ENCODE peak calls at places on chromosomes 13 and 19, in eight cellular contexts. One of them, this sample, is unnamed.

GRCh38 chr19:17243854-17244617 is 1.7 kb downstream of the NR2F6 start:
- DNase-seq in colonic mucosa: peak; percentile 76
- DNase-seq in K562: peak; percentile 48
- DNase-seq in endodermal cell: peak; percentile 85
- DNase-seq in PC-3: peak; percentile 42
- DNase-seq in MM.1S: no peak
- DNase-seq in astrocyte: no peak
- DNase-seq in HCT116: no peak
- DNase-seq in this sample: peak; percentile 76

GRCh38 chr19:40702337-40703012 is 12.0 kb upstream of the NUMBL start:
- DNase-seq in colonic mucosa: no peak
- DNase-seq in K562: peak; percentile 81
- DNase-seq in endodermal cell: peak; percentile 92
- DNase-seq in PC-3: peak; percentile 29
- DNase-seq in MM.1S: no peak
- DNase-seq in astrocyte: no peak
- DNase-seq in HCT116: no peak
- DNase-seq in this sample: peak; percentile 70

GRCh38 chr19:34480971-34481821 is at the start of gene WTIP:
- DNase-seq in colonic mucosa: peak; percentile 39
- DNase-seq in K562: no peak
- DNase-seq in endodermal cell: peak; percentile 94
- DNase-seq in PC-3: peak; percentile 32
- DNase-seq in MM.1S: no peak
- DNase-seq in astrocyte: peak; percentile 89
- DNase-seq in HCT116: peak; percentile 18
- DNase-seq in this sample: peak; percentile 97

GRCh38 chr19:3210347-3211017 is 14.0 kb upstream of the CELF5 start:
- DNase-seq in colonic mucosa: peak; percentile 68
- DNase-seq in K562: peak; percentile 68
- DNase-seq in endodermal cell: peak; percentile 92
- DNase-seq in PC-3: peak; percentile 35
- DNase-seq in MM.1S: peak; percentile 40
- DNase-seq in astrocyte: no peak
- DNase-seq in HCT116: peak; percentile 4
- DNase-seq in this sample: peak; percentile 61

GRCh38 chr13:85509512-85509911 is 289.7 kb downstream of the SLITRK6 start:
- DNase-seq in colonic mucosa: no peak
- DNase-seq in K562: no peak
- DNase-seq in endodermal cell: no peak
- DNase-seq in PC-3: peak; percentile 69
- DNase-seq in MM.1S: no peak
- DNase-seq in astrocyte: peak; percentile 39
- DNase-seq in HCT116: no peak
- DNase-seq in this sample: no peak

GRCh38 chr19:41695745-41696144 is 7.7 kb upstream of the CEACAM7 start:
- DNase-seq in colonic mucosa: peak; percentile 16
- DNase-seq in K562: no peak
- DNase-seq in endodermal cell: peak; percentile 36
- DNase-seq in PC-3: no peak
- DNase-seq in MM.1S: no peak
- DNase-seq in astrocyte: no peak
- DNase-seq in HCT116: no peak
- DNase-seq in this sample: no peak

GRCh38 chr19:38989066-38989605 is 13.6 kb upstream of the FBXO17 start:
- DNase-seq in colonic mucosa: no peak
- DNase-seq in K562: no peak
- DNase-seq in endodermal cell: peak; percentile 75
- DNase-seq in PC-3: peak; percentile 7
- DNase-seq in MM.1S: no peak
- DNase-seq in astrocyte: peak; percentile 20
- DNase-seq in HCT116: no peak
- DNase-seq in this sample: peak; percentile 84

GRCh38 chr13:114143806-114144605 is 11.6 kb upstream of the RASA3 start:
- DNase-seq in colonic mucosa: no peak
- DNase-seq in K562: peak; percentile 58
- DNase-seq in endodermal cell: peak; percentile 85
- DNase-seq in PC-3: no peak
- DNase-seq in MM.1S: no peak
- DNase-seq in astrocyte: no peak
- DNase-seq in HCT116: peak; percentile 63
- DNase-seq in this sample: peak; percentile 76

GRCh38 chr13:23644527-23644926 is 74.3 kb downstream of the TNFRSF19 start:
- DNase-seq in colonic mucosa: no peak
- DNase-seq in K562: no peak
- DNase-seq in endodermal cell: no peak
- DNase-seq in PC-3: no peak
- DNase-seq in MM.1S: no peak
- DNase-seq in astrocyte: peak; percentile 89
- DNase-seq in HCT116: no peak
- DNase-seq in this sample: no peak

GRCh38 chr19:53980553-53981407 is 10.7 kb upstream of the CACNG6 start:
- DNase-seq in colonic mucosa: peak; percentile 35
- DNase-seq in K562: peak; percentile 43
- DNase-seq in endodermal cell: peak; percentile 94
- DNase-seq in PC-3: peak; percentile 94
- DNase-seq in MM.1S: no peak
- DNase-seq in astrocyte: peak; percentile 54
- DNase-seq in HCT116: peak; percentile 86
- DNase-seq in this sample: peak; percentile 78

GRCh38 chr19:35292986-35293732 is 1.2 kb downstream of the MAG start:
- DNase-seq in colonic mucosa: no peak
- DNase-seq in K562: no peak
- DNase-seq in endodermal cell: peak; percentile 59
- DNase-seq in PC-3: no peak
- DNase-seq in MM.1S: no peak
- DNase-seq in astrocyte: no peak
- DNase-seq in HCT116: no peak
- DNase-seq in this sample: no peak

GRCh38 chr13:48994731-48995130 is 19.0 kb downstream of the FNDC3A start:
- DNase-seq in colonic mucosa: no peak
- DNase-seq in K562: no peak
- DNase-seq in endodermal cell: no peak
- DNase-seq in PC-3: no peak
- DNase-seq in MM.1S: no peak
- DNase-seq in astrocyte: peak; percentile 58
- DNase-seq in HCT116: no peak
- DNase-seq in this sample: no peak

GRCh38 chr19:4429266-4430200 is 27.1 kb downstream of the CHAF1A start:
- DNase-seq in colonic mucosa: no peak
- DNase-seq in K562: no peak
- DNase-seq in endodermal cell: no peak
- DNase-seq in PC-3: no peak
- DNase-seq in MM.1S: no peak
- DNase-seq in astrocyte: no peak
- DNase-seq in HCT116: no peak
- DNase-seq in this sample: no peak

GRCh38 chr19:35897706-35898451 is 2.5 kb downstream of the NFKBID start:
- DNase-seq in colonic mucosa: no peak
- DNase-seq in K562: no peak
- DNase-seq in endodermal cell: no peak
- DNase-seq in PC-3: no peak
- DNase-seq in MM.1S: no peak
- DNase-seq in astrocyte: no peak
- DNase-seq in HCT116: no peak
- DNase-seq in this sample: no peak

GRCh38 chr19:8085606-8086464 is 33.3 kb downstream of the CCL25 start:
- DNase-seq in colonic mucosa: peak; percentile 22
- DNase-seq in K562: peak; percentile 91
- DNase-seq in endodermal cell: peak; percentile 49
- DNase-seq in PC-3: peak; percentile 77
- DNase-seq in MM.1S: no peak
- DNase-seq in astrocyte: no peak
- DNase-seq in HCT116: no peak
- DNase-seq in this sample: peak; percentile 44

GRCh38 chr19:6674868-6675305 is 4.9 kb upstream of the TNFSF14 start:
- DNase-seq in colonic mucosa: peak; percentile 64
- DNase-seq in K562: peak; percentile 89
- DNase-seq in endodermal cell: peak; percentile 87
- DNase-seq in PC-3: peak; percentile 87
- DNase-seq in MM.1S: peak; percentile 97
- DNase-seq in astrocyte: peak; percentile 70
- DNase-seq in HCT116: no peak
- DNase-seq in this sample: peak; percentile 62

DNA sequence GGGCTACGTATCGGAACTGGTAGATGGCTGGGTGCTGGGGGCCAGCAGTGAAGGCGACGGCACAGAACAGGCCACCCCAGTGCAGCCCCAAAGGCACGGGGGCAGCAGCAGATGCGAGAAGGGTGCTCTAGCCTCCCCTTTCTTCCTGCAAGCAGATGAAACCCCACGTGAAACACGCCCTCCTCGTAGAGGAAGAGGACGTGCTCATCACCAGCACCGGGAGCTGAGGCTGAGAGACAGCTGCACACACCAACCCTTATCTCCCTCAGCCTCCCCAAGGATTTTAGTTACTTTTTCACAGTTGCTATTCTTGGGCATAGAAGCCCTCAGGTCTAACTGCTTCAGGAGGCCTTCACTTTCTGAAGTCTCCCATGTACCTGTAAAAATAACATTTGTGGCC is 11.9 kb downstream of the ZNF787 start:
- DNase-seq in colonic mucosa: no peak
- DNase-seq in K562: no peak
- DNase-seq in endodermal cell: no peak
- DNase-seq in PC-3: no peak
- DNase-seq in MM.1S: no peak
- DNase-seq in astrocyte: no peak
- DNase-seq in HCT116: no peak
- DNase-seq in this sample: no peak
- H3K9ac ChIP-seq in colonic mucosa: no peak overlapping the region
- H3K9ac ChIP-seq in K562: no peak overlapping the region
- H3K9ac ChIP-seq in endodermal cell: no peak overlapping the region
- H3K9ac ChIP-seq in PC-3: no peak overlapping the region
- H3K9ac ChIP-seq in MM.1S: no peak overlapping the region
- H3K9ac ChIP-seq in astrocyte: no peak overlapping the region
- H3K9ac ChIP-seq in HCT116: no peak overlapping the region
- H3K9ac ChIP-seq in this sample: no peak overlapping the region

DNA sequence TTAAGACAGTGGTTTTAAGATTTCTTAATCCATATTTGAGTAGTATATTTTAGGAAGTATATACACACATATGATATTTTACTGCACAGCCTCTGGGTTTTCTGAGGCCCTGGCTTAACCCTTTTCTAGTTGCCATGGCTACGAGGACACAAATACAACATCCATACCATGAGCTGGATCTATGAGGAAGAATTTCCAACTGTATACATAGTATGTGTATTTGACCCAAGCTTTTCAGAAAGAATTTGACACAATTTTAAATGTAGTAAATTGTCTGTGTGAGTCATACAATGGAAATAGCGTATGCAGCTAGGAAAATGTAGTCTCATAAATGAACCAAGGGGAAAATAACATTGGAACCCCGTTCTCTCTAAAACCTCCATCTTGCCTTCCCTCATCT is 172.2 kb downstream of the LACC1 start:
- DNase-seq in colonic mucosa: no peak
- DNase-seq in K562: no peak
- DNase-seq in endodermal cell: no peak
- DNase-seq in PC-3: peak; percentile 44
- DNase-seq in MM.1S: no peak
- DNase-seq in astrocyte: peak; percentile 4
- DNase-seq in HCT116: no peak
- DNase-seq in this sample: no peak
- H3K27ac ChIP-seq in colonic mucosa: peak overlapping the region; percentile 42
- H3K27ac ChIP-seq in K562: no peak overlapping the region
- H3K27ac ChIP-seq in endodermal cell: no peak overlapping the region
- H3K27ac ChIP-seq in PC-3: peak overlapping the region; percentile 67
- H3K27ac ChIP-seq in MM.1S: no peak overlapping the region
- H3K27ac ChIP-seq in astrocyte: no peak overlapping the region
- H3K27ac ChIP-seq in HCT116: no peak overlapping the region
- H3K27ac ChIP-seq in this sample: no peak overlapping the region

GRCh38 chr13:112857914-112858490 is 111.0 kb upstream of the MCF2L start:
- DNase-seq in colonic mucosa: no peak
- DNase-seq in K562: no peak
- DNase-seq in endodermal cell: peak; percentile 26
- DNase-seq in PC-3: no peak
- DNase-seq in MM.1S: no peak
- DNase-seq in astrocyte: no peak
- DNase-seq in HCT116: no peak
- DNase-seq in this sample: no peak

GRCh38 chr13:112859128-112859816 is 109.7 kb upstream of the MCF2L start:
- DNase-seq in colonic mucosa: no peak
- DNase-seq in K562: no peak
- DNase-seq in endodermal cell: peak; percentile 28
- DNase-seq in PC-3: no peak
- DNase-seq in MM.1S: no peak
- DNase-seq in astrocyte: no peak
- DNase-seq in HCT116: no peak
- DNase-seq in this sample: no peak

GRCh38 chr13:112861876-112862615 is 107.0 kb upstream of the MCF2L start:
- DNase-seq in colonic mucosa: no peak
- DNase-seq in K562: no peak
- DNase-seq in endodermal cell: peak; percentile 32
- DNase-seq in PC-3: no peak
- DNase-seq in MM.1S: no peak
- DNase-seq in astrocyte: no peak
- DNase-seq in HCT116: no peak
- DNase-seq in this sample: no peak

GRCh38 chr13:112855859-112856258 is 113.2 kb upstream of the MCF2L start:
- DNase-seq in colonic mucosa: no peak
- DNase-seq in K562: no peak
- DNase-seq in endodermal cell: peak; percentile 22
- DNase-seq in PC-3: no peak
- DNase-seq in MM.1S: no peak
- DNase-seq in astrocyte: no peak
- DNase-seq in HCT116: no peak
- DNase-seq in this sample: no peak

GRCh38 chr13:112859817-112860190 is 109.2 kb upstream of the MCF2L start:
- DNase-seq in colonic mucosa: no peak
- DNase-seq in K562: no peak
- DNase-seq in endodermal cell: peak; percentile 40
- DNase-seq in PC-3: peak; percentile 27
- DNase-seq in MM.1S: no peak
- DNase-seq in astrocyte: peak; percentile 39
- DNase-seq in HCT116: no peak
- DNase-seq in this sample: no peak
- H3K9ac ChIP-seq in colonic mucosa: no peak overlapping the region
- H3K9ac ChIP-seq in K562: no peak overlapping the region
- H3K9ac ChIP-seq in endodermal cell: no peak overlapping the region
- H3K9ac ChIP-seq in PC-3: no peak overlapping the region
- H3K9ac ChIP-seq in MM.1S: no peak overlapping the region
- H3K9ac ChIP-seq in astrocyte: no peak overlapping the region
- H3K9ac ChIP-seq in HCT116: no peak overlapping the region
- H3K9ac ChIP-seq in this sample: no peak overlapping the region

GRCh38 chr19:55836340-55836739 is at the start of gene NLRP4:
- DNase-seq in colonic mucosa: no peak
- DNase-seq in K562: peak; percentile 14
- DNase-seq in endodermal cell: no peak
- DNase-seq in PC-3: no peak
- DNase-seq in MM.1S: no peak
- DNase-seq in astrocyte: no peak
- DNase-seq in HCT116: no peak
- DNase-seq in this sample: no peak

GRCh38 chr19:55832676-55833075 is 877 bp upstream of the NLRP11 start:
- DNase-seq in colonic mucosa: no peak
- DNase-seq in K562: no peak
- DNase-seq in endodermal cell: no peak
- DNase-seq in PC-3: no peak
- DNase-seq in MM.1S: no peak
- DNase-seq in astrocyte: no peak
- DNase-seq in HCT116: no peak
- DNase-seq in this sample: no peak

GRCh38 chr19:55830656-55831055 is 1.1 kb downstream of the NLRP11 start:
- DNase-seq in colonic mucosa: no peak
- DNase-seq in K562: no peak
- DNase-seq in endodermal cell: no peak
- DNase-seq in PC-3: no peak
- DNase-seq in MM.1S: peak; percentile 99
- DNase-seq in astrocyte: no peak
- DNase-seq in HCT116: peak; percentile 41
- DNase-seq in this sample: no peak

GRCh38 chr19:55831846-55832245 is at the start of gene NLRP11:
- DNase-seq in colonic mucosa: no peak
- DNase-seq in K562: no peak
- DNase-seq in endodermal cell: no peak
- DNase-seq in PC-3: no peak
- DNase-seq in MM.1S: no peak
- DNase-seq in astrocyte: no peak
- DNase-seq in HCT116: no peak
- DNase-seq in this sample: no peak
- H3K27ac ChIP-seq in colonic mucosa: no peak within 1 kb of the TSS
- H3K27ac ChIP-seq in K562: no peak within 1 kb of the TSS
- H3K27ac ChIP-seq in endodermal cell: no peak within 1 kb of the TSS
- H3K27ac ChIP-seq in PC-3: no peak within 1 kb of the TSS
- H3K27ac ChIP-seq in MM.1S: peak within 1 kb of the TSS; percentile 99
- H3K27ac ChIP-seq in astrocyte: no peak within 1 kb of the TSS
- H3K27ac ChIP-seq in HCT116: no peak within 1 kb of the TSS
- H3K27ac ChIP-seq in this sample: no peak within 1 kb of the TSS